ENCODE peak calls at places on chromosomes 11 and 22, in nine cellular contexts. One of them, this sample, is unnamed.

GRCh38 chr11:67253872-67254624 is 12.2 kb upstream of the GRK2 start:
- DNase-seq in A673: no peak
- DNase-seq in CD8-positive, alpha-beta T cell: no peak
- DNase-seq in lung: no peak
- DNase-seq in DND-41: no peak
- DNase-seq in psoas muscle: no peak
- DNase-seq in spleen: no peak
- DNase-seq in Caco-2: no peak
- DNase-seq in cardiac muscle cell: no peak
- DNase-seq in this sample: no peak

GRCh38 chr11:6682591-6682935 is 577 bp downstream of the MRPL17 start:
- DNase-seq in A673: peak; percentile 10
- DNase-seq in CD8-positive, alpha-beta T cell: no peak
- DNase-seq in lung: no peak
- DNase-seq in DND-41: peak; percentile 29
- DNase-seq in psoas muscle: no peak
- DNase-seq in spleen: no peak
- DNase-seq in Caco-2: no peak
- DNase-seq in cardiac muscle cell: no peak
- DNase-seq in this sample: no peak

GRCh38 chr11:19525276-19525675 is 187.4 kb upstream of the NAV2 start:
- DNase-seq in A673: no peak
- DNase-seq in CD8-positive, alpha-beta T cell: no peak
- DNase-seq in lung: no peak
- DNase-seq in DND-41: no peak
- DNase-seq in psoas muscle: no peak
- DNase-seq in spleen: no peak
- DNase-seq in Caco-2: no peak
- DNase-seq in cardiac muscle cell: no peak
- DNase-seq in this sample: no peak

GRCh38 chr11:13016415-13016814 is 7.3 kb downstream of the RASSF10 start:
- DNase-seq in A673: no peak
- DNase-seq in CD8-positive, alpha-beta T cell: no peak
- DNase-seq in lung: no peak
- DNase-seq in DND-41: no peak
- DNase-seq in psoas muscle: no peak
- DNase-seq in spleen: no peak
- DNase-seq in Caco-2: no peak
- DNase-seq in cardiac muscle cell: no peak
- DNase-seq in this sample: no peak

GRCh38 chr11:70210051-70210501 is 7.0 kb downstream of the FADD start:
- DNase-seq in A673: no peak
- DNase-seq in CD8-positive, alpha-beta T cell: no peak
- DNase-seq in lung: no peak
- DNase-seq in DND-41: no peak
- DNase-seq in psoas muscle: peak; percentile 36
- DNase-seq in spleen: peak; percentile 58
- DNase-seq in Caco-2: no peak
- DNase-seq in cardiac muscle cell: no peak
- DNase-seq in this sample: no peak

GRCh38 chr11:88508558-88508807 is 170.9 kb upstream of the CTSC start:
- DNase-seq in A673: no peak
- DNase-seq in CD8-positive, alpha-beta T cell: no peak
- DNase-seq in lung: no peak
- DNase-seq in DND-41: no peak
- DNase-seq in psoas muscle: peak; percentile 10
- DNase-seq in spleen: peak; percentile 51
- DNase-seq in Caco-2: no peak
- DNase-seq in cardiac muscle cell: peak; percentile 41
- DNase-seq in this sample: peak; percentile 65

GRCh38 chr22:49018601-49019000 is 809.1 kb downstream of the BRD1 start:
- DNase-seq in A673: no peak
- DNase-seq in CD8-positive, alpha-beta T cell: no peak
- DNase-seq in lung: no peak
- DNase-seq in DND-41: no peak
- DNase-seq in psoas muscle: no peak
- DNase-seq in spleen: peak; percentile 58
- DNase-seq in Caco-2: no peak
- DNase-seq in cardiac muscle cell: no peak
- DNase-seq in this sample: peak; percentile 59

GRCh38 chr11:123511037-123511870 is 81.2 kb downstream of the GRAMD1B start:
- DNase-seq in A673: peak; percentile 98
- DNase-seq in CD8-positive, alpha-beta T cell: peak; percentile 25
- DNase-seq in lung: peak; percentile 77
- DNase-seq in DND-41: peak; percentile 83
- DNase-seq in psoas muscle: peak; percentile 78
- DNase-seq in spleen: peak; percentile 90
- DNase-seq in Caco-2: peak; percentile 89
- DNase-seq in cardiac muscle cell: peak; percentile 95
- DNase-seq in this sample: peak; percentile 90

DNA sequence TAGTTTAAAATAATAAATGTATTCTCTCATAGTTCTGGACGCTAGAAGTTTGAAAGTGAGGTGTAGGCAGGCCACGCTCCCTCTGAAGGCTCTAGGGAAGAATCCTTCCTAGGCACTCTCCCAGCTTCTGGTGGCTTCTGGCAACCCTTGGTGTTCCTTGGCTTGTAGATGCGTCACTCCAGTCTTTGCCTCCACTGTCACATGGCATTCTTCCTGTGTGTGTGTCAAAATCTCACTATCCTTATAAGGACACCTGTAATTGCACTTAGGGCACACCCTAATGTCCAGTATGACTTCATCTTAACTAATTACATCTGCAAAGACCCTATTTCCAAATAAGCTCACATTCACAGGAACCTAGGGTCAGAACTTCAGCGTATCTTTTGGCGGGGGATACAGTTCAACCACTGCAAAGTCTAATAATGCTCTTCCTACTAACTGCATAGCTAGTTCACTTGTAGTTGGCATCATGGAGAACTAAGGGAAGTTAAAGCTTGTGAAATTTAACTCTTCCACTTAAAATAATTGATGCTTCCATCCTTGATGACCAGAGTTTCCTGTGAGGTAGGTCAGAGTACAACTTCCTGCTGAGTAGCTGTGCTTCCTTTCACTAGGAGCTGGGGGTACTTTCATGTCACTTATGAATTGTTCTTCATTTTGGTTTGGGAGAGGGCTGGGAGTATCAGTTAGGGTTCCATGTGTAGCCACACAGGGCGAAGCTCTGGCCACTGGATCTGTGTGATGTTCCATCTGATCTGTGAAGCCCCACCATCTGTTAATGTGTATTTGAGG is 10.4 kb downstream of the YWHAH start:
- DNase-seq in A673: no peak
- DNase-seq in CD8-positive, alpha-beta T cell: no peak
- DNase-seq in lung: no peak
- DNase-seq in DND-41: no peak
- DNase-seq in psoas muscle: peak; percentile 51
- DNase-seq in spleen: peak; percentile 6
- DNase-seq in Caco-2: no peak
- DNase-seq in cardiac muscle cell: no peak
- DNase-seq in this sample: peak; percentile 22
- H3K36me3 ChIP-seq in A673: peaks cover 36% of the 10 kb centered on the region
- H3K36me3 ChIP-seq in CD8-positive, alpha-beta T cell: no peaks in the 10 kb centered on the region
- H3K36me3 ChIP-seq in lung: peaks cover 12% of the 10 kb centered on the region
- H3K36me3 ChIP-seq in DND-41: peaks cover 84% of the 10 kb centered on the region
- H3K36me3 ChIP-seq in psoas muscle: peaks cover 36% of the 10 kb centered on the region
- H3K36me3 ChIP-seq in spleen: peaks cover 43% of the 10 kb centered on the region
- H3K36me3 ChIP-seq in Caco-2: peaks cover 2% of the 10 kb centered on the region
- H3K36me3 ChIP-seq in cardiac muscle cell: peaks cover 10% of the 10 kb centered on the region
- H3K36me3 ChIP-seq in this sample: peaks cover 23% of the 10 kb centered on the region

GRCh38 chr22:45504703-45505341 is 2.1 kb downstream of the FBLN1 start:
- DNase-seq in A673: peak; percentile 24
- DNase-seq in CD8-positive, alpha-beta T cell: no peak
- DNase-seq in lung: no peak
- DNase-seq in DND-41: no peak
- DNase-seq in psoas muscle: peak; percentile 48
- DNase-seq in spleen: no peak
- DNase-seq in Caco-2: no peak
- DNase-seq in cardiac muscle cell: peak; percentile 70
- DNase-seq in this sample: peak; percentile 86

GRCh38 chr22:45503071-45503815 is 560 bp downstream of the FBLN1 start:
- DNase-seq in A673: peak; percentile 29
- DNase-seq in CD8-positive, alpha-beta T cell: no peak
- DNase-seq in lung: no peak
- DNase-seq in DND-41: no peak
- DNase-seq in psoas muscle: no peak
- DNase-seq in spleen: no peak
- DNase-seq in Caco-2: peak; percentile 42
- DNase-seq in cardiac muscle cell: no peak
- DNase-seq in this sample: peak; percentile 61

GRCh38 chr22:45503816-45504702 is 1.4 kb downstream of the FBLN1 start:
- DNase-seq in A673: peak; percentile 71
- DNase-seq in CD8-positive, alpha-beta T cell: no peak
- DNase-seq in lung: no peak
- DNase-seq in DND-41: no peak
- DNase-seq in psoas muscle: no peak
- DNase-seq in spleen: no peak
- DNase-seq in Caco-2: peak; percentile 29
- DNase-seq in cardiac muscle cell: no peak
- DNase-seq in this sample: peak; percentile 72

GRCh38 chr22:45499746-45500145 is 2.9 kb upstream of the FBLN1 start:
- DNase-seq in A673: no peak
- DNase-seq in CD8-positive, alpha-beta T cell: no peak
- DNase-seq in lung: no peak
- DNase-seq in DND-41: no peak
- DNase-seq in psoas muscle: peak; percentile 71
- DNase-seq in spleen: no peak
- DNase-seq in Caco-2: peak; percentile 63
- DNase-seq in cardiac muscle cell: no peak
- DNase-seq in this sample: peak; percentile 75

GRCh38 chr22:45502215-45503070 is at the start of gene FBLN1:
- DNase-seq in A673: peak; percentile 67
- DNase-seq in CD8-positive, alpha-beta T cell: no peak
- DNase-seq in lung: no peak
- DNase-seq in DND-41: no peak
- DNase-seq in psoas muscle: peak; percentile 67
- DNase-seq in spleen: no peak
- DNase-seq in Caco-2: peak; percentile 78
- DNase-seq in cardiac muscle cell: peak; percentile 91
- DNase-seq in this sample: peak; percentile 84
- H3K4me3 ChIP-seq in A673: peak within 1 kb of the TSS; percentile 72
- H3K4me3 ChIP-seq in CD8-positive, alpha-beta T cell: no peak within 1 kb of the TSS
- H3K4me3 ChIP-seq in lung: peak within 1 kb of the TSS; percentile 27
- H3K4me3 ChIP-seq in DND-41: no peak within 1 kb of the TSS
- H3K4me3 ChIP-seq in psoas muscle: peak within 1 kb of the TSS; percentile 58
- H3K4me3 ChIP-seq in spleen: peak within 1 kb of the TSS; percentile 33
- H3K4me3 ChIP-seq in Caco-2: peak within 1 kb of the TSS; percentile 90
- H3K4me3 ChIP-seq in cardiac muscle cell: peak within 1 kb of the TSS; percentile 55
- H3K4me3 ChIP-seq in this sample: no peak within 1 kb of the TSS

GRCh38 chr11:74412733-74413359 is 14.6 kb upstream of the PGM2L1 start:
- DNase-seq in A673: no peak
- DNase-seq in CD8-positive, alpha-beta T cell: no peak
- DNase-seq in lung: no peak
- DNase-seq in DND-41: no peak
- DNase-seq in psoas muscle: no peak
- DNase-seq in spleen: no peak
- DNase-seq in Caco-2: no peak
- DNase-seq in cardiac muscle cell: no peak
- DNase-seq in this sample: no peak

DNA sequence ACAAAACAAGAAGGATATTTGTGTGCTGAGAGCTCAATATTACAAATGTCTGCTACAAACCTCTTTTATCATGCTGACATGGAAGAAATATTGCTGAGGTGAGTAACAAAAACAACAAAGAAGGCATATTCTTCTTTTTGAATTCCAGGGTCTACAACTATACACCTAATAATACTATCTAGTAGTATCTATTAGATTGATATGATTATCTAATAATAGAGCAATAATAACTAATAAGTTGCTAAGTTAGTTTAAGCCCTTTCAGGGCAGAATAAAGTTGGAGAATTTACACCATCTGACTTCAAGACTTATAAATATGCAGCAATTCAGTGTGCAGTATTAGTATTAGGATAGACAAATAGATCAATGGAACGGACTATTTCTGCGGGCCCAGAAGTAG is 11.4 kb upstream of the PGM2L1 start:
- DNase-seq in A673: no peak
- DNase-seq in CD8-positive, alpha-beta T cell: no peak
- DNase-seq in lung: no peak
- DNase-seq in DND-41: no peak
- DNase-seq in psoas muscle: no peak
- DNase-seq in spleen: no peak
- DNase-seq in Caco-2: no peak
- DNase-seq in cardiac muscle cell: no peak
- DNase-seq in this sample: no peak
- TF ChIP-seq CTCF in A673: no peak
- TF ChIP-seq CTCF in CD8-positive, alpha-beta T cell: no peak
- TF ChIP-seq CTCF in lung: no peak
- TF ChIP-seq CTCF in DND-41: no peak
- TF ChIP-seq CTCF in psoas muscle: no peak
- TF ChIP-seq CTCF in spleen: no peak
- TF ChIP-seq CTCF in Caco-2: no peak
- TF ChIP-seq CTCF in cardiac muscle cell: no peak
- TF ChIP-seq CTCF in this sample: no peak

GRCh38 chr22:24443668-24444067 is 16.3 kb downstream of the ADORA2A start:
- DNase-seq in A673: no peak
- DNase-seq in CD8-positive, alpha-beta T cell: no peak
- DNase-seq in lung: no peak
- DNase-seq in DND-41: no peak
- DNase-seq in psoas muscle: no peak
- DNase-seq in spleen: no peak
- DNase-seq in Caco-2: no peak
- DNase-seq in cardiac muscle cell: no peak
- DNase-seq in this sample: no peak

GRCh38 chr22:24440270-24440717 is 12.9 kb downstream of the ADORA2A start:
- DNase-seq in A673: no peak
- DNase-seq in CD8-positive, alpha-beta T cell: no peak
- DNase-seq in lung: no peak
- DNase-seq in DND-41: no peak
- DNase-seq in psoas muscle: no peak
- DNase-seq in spleen: peak; percentile 83
- DNase-seq in Caco-2: no peak
- DNase-seq in cardiac muscle cell: no peak
- DNase-seq in this sample: peak; percentile 57

GRCh38 chr22:24442352-24442744 is 14.9 kb downstream of the ADORA2A start:
- DNase-seq in A673: no peak
- DNase-seq in CD8-positive, alpha-beta T cell: no peak
- DNase-seq in lung: no peak
- DNase-seq in DND-41: no peak
- DNase-seq in psoas muscle: no peak
- DNase-seq in spleen: no peak
- DNase-seq in Caco-2: no peak
- DNase-seq in cardiac muscle cell: no peak
- DNase-seq in this sample: peak; percentile 38

GRCh38 chr22:24441406-24442351 is 14.3 kb downstream of the ADORA2A start:
- DNase-seq in A673: no peak
- DNase-seq in CD8-positive, alpha-beta T cell: no peak
- DNase-seq in lung: no peak
- DNase-seq in DND-41: no peak
- DNase-seq in psoas muscle: no peak
- DNase-seq in spleen: no peak
- DNase-seq in Caco-2: no peak
- DNase-seq in cardiac muscle cell: no peak
- DNase-seq in this sample: peak; percentile 56

DNA sequence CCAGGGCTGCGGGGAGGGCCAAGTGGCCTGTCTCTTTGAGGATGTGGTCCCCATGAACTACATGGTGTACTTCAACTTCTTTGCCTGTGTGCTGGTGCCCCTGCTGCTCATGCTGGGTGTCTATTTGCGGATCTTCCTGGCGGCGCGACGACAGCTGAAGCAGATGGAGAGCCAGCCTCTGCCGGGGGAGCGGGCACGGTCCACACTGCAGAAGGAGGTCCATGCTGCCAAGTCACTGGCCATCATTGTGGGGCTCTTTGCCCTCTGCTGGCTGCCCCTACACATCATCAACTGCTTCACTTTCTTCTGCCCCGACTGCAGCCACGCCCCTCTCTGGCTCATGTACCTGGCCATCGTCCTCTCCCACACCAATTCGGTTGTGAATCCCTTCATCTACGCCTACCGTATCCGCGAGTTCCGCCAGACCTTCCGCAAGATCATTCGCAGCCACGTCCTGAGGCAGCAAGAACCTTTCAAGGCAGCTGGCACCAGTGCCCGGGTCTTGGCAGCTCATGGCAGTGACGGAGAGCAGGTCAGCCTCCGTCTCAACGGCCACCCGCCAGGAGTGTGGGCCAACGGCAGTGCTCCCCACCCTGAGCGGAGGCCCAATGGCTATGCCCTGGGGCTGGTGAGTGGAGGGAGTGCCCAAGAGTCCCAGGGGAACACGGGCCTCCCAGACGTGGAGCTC is 13.5 kb downstream of the ADORA2A start:
- DNase-seq in A673: no peak
- DNase-seq in CD8-positive, alpha-beta T cell: no peak
- DNase-seq in lung: no peak
- DNase-seq in DND-41: no peak
- DNase-seq in psoas muscle: no peak
- DNase-seq in spleen: peak; percentile 79
- DNase-seq in Caco-2: no peak
- DNase-seq in cardiac muscle cell: no peak
- DNase-seq in this sample: peak; percentile 60
- H3K36me3 ChIP-seq in A673: no peaks in the 10 kb centered on the region
- H3K36me3 ChIP-seq in CD8-positive, alpha-beta T cell: peaks cover 40% of the 10 kb centered on the region
- H3K36me3 ChIP-seq in lung: no peaks in the 10 kb centered on the region
- H3K36me3 ChIP-seq in DND-41: peaks cover 31% of the 10 kb centered on the region
- H3K36me3 ChIP-seq in psoas muscle: no peaks in the 10 kb centered on the region
- H3K36me3 ChIP-seq in spleen: peaks cover 55% of the 10 kb centered on the region
- H3K36me3 ChIP-seq in Caco-2: peaks cover 3% of the 10 kb centered on the region
- H3K36me3 ChIP-seq in cardiac muscle cell: no peaks in the 10 kb centered on the region
- H3K36me3 ChIP-seq in this sample: peaks cover 3% of the 10 kb centered on the region

This sample was measured in kidney.